ENCODE peak calls at places on chromosomes 3 and 15, in ten cellular contexts. One of them, this sample, is unnamed.
A peak's percentile ranks its signal among the peaks of the same experiment; 100 is the strongest.

GRCh38 chr3:128970741-128971048 is 23.2 kb downstream of the CFAP92 start:
- ATAC-seq in activated CD4-positive, alpha-beta T cell treated with anti-CD3 and anti-CD28 coated beads for 36 hours: peak; percentile 30
- ATAC-seq in pancreas: peak; percentile 42
- ATAC-seq in heart right ventricle: no peak
- ATAC-seq in activated naive CD8-positive, alpha-beta T cell treated with anti-CD3 and anti-CD28 coated beads, Interleukin-2, amount 50 U/mL, for 24 hours: no peak
- ATAC-seq in central memory CD8-positive, alpha-beta T cell: no peak
- ATAC-seq in T-helper 17 cell: no peak
- ATAC-seq in T-cell: no peak
- ATAC-seq in lower lobe of right lung: peak; percentile 30
- ATAC-seq in activated T-helper 17 cell treated with anti-CD3 and anti-CD28 coated beads, Interleukin-2, amount 50 U/mL, for 72 hours: peak; percentile 46
- ATAC-seq in this sample: no peak

GRCh38 chr3:184752361-184752760 is 40.5 kb upstream of the MAGEF1 start:
- ATAC-seq in activated CD4-positive, alpha-beta T cell treated with anti-CD3 and anti-CD28 coated beads for 36 hours: no peak
- ATAC-seq in pancreas: no peak
- ATAC-seq in heart right ventricle: no peak
- ATAC-seq in activated naive CD8-positive, alpha-beta T cell treated with anti-CD3 and anti-CD28 coated beads, Interleukin-2, amount 50 U/mL, for 24 hours: no peak
- ATAC-seq in central memory CD8-positive, alpha-beta T cell: no peak
- ATAC-seq in T-helper 17 cell: no peak
- ATAC-seq in T-cell: no peak
- ATAC-seq in lower lobe of right lung: no peak
- ATAC-seq in activated T-helper 17 cell treated with anti-CD3 and anti-CD28 coated beads, Interleukin-2, amount 50 U/mL, for 72 hours: no peak
- ATAC-seq in this sample: no peak

GRCh38 chr15:81293728-81294500 is 30.0 kb downstream of the STARD5 start:
- ATAC-seq in activated CD4-positive, alpha-beta T cell treated with anti-CD3 and anti-CD28 coated beads for 36 hours: peak; percentile 58
- ATAC-seq in pancreas: peak; percentile 57
- ATAC-seq in heart right ventricle: no peak
- ATAC-seq in activated naive CD8-positive, alpha-beta T cell treated with anti-CD3 and anti-CD28 coated beads, Interleukin-2, amount 50 U/mL, for 24 hours: peak; percentile 69
- ATAC-seq in central memory CD8-positive, alpha-beta T cell: peak; percentile 70
- ATAC-seq in T-helper 17 cell: peak; percentile 75
- ATAC-seq in T-cell: peak; percentile 69
- ATAC-seq in lower lobe of right lung: peak; percentile 68
- ATAC-seq in activated T-helper 17 cell treated with anti-CD3 and anti-CD28 coated beads, Interleukin-2, amount 50 U/mL, for 72 hours: peak; percentile 61
- ATAC-seq in this sample: peak; percentile 90

GRCh38 chr15:51623386-51623938 is 891 bp upstream of the DMXL2 start:
- ATAC-seq in activated CD4-positive, alpha-beta T cell treated with anti-CD3 and anti-CD28 coated beads for 36 hours: no peak
- ATAC-seq in pancreas: no peak
- ATAC-seq in heart right ventricle: no peak
- ATAC-seq in activated naive CD8-positive, alpha-beta T cell treated with anti-CD3 and anti-CD28 coated beads, Interleukin-2, amount 50 U/mL, for 24 hours: no peak
- ATAC-seq in central memory CD8-positive, alpha-beta T cell: no peak
- ATAC-seq in T-helper 17 cell: no peak
- ATAC-seq in T-cell: no peak
- ATAC-seq in lower lobe of right lung: no peak
- ATAC-seq in activated T-helper 17 cell treated with anti-CD3 and anti-CD28 coated beads, Interleukin-2, amount 50 U/mL, for 72 hours: no peak
- ATAC-seq in this sample: no peak

GRCh38 chr3:119628816-119629445 is 31.2 kb downstream of the PLA1A start:
- ATAC-seq in activated CD4-positive, alpha-beta T cell treated with anti-CD3 and anti-CD28 coated beads for 36 hours: peak; percentile 28
- ATAC-seq in pancreas: peak; percentile 3
- ATAC-seq in heart right ventricle: no peak
- ATAC-seq in activated naive CD8-positive, alpha-beta T cell treated with anti-CD3 and anti-CD28 coated beads, Interleukin-2, amount 50 U/mL, for 24 hours: peak; percentile 16
- ATAC-seq in central memory CD8-positive, alpha-beta T cell: peak; percentile 23
- ATAC-seq in T-helper 17 cell: peak; percentile 84
- ATAC-seq in T-cell: no peak
- ATAC-seq in lower lobe of right lung: peak; percentile 37
- ATAC-seq in activated T-helper 17 cell treated with anti-CD3 and anti-CD28 coated beads, Interleukin-2, amount 50 U/mL, for 72 hours: peak; percentile 43
- ATAC-seq in this sample: peak; percentile 77

GRCh38 chr3:14570864-14571263 is 30.7 kb upstream of the GRIP2 start:
- ATAC-seq in activated CD4-positive, alpha-beta T cell treated with anti-CD3 and anti-CD28 coated beads for 36 hours: no peak
- ATAC-seq in pancreas: no peak
- ATAC-seq in heart right ventricle: no peak
- ATAC-seq in activated naive CD8-positive, alpha-beta T cell treated with anti-CD3 and anti-CD28 coated beads, Interleukin-2, amount 50 U/mL, for 24 hours: no peak
- ATAC-seq in central memory CD8-positive, alpha-beta T cell: no peak
- ATAC-seq in T-helper 17 cell: no peak
- ATAC-seq in T-cell: no peak
- ATAC-seq in lower lobe of right lung: no peak
- ATAC-seq in activated T-helper 17 cell treated with anti-CD3 and anti-CD28 coated beads, Interleukin-2, amount 50 U/mL, for 72 hours: no peak
- ATAC-seq in this sample: no peak

GRCh38 chr15:62549345-62549970 is 384.4 kb upstream of the C2CD4B start:
- ATAC-seq in activated CD4-positive, alpha-beta T cell treated with anti-CD3 and anti-CD28 coated beads for 36 hours: peak; percentile 44
- ATAC-seq in pancreas: peak; percentile 66
- ATAC-seq in heart right ventricle: no peak
- ATAC-seq in activated naive CD8-positive, alpha-beta T cell treated with anti-CD3 and anti-CD28 coated beads, Interleukin-2, amount 50 U/mL, for 24 hours: no peak
- ATAC-seq in central memory CD8-positive, alpha-beta T cell: no peak
- ATAC-seq in T-helper 17 cell: no peak
- ATAC-seq in T-cell: no peak
- ATAC-seq in lower lobe of right lung: peak; percentile 49
- ATAC-seq in activated T-helper 17 cell treated with anti-CD3 and anti-CD28 coated beads, Interleukin-2, amount 50 U/mL, for 72 hours: no peak
- ATAC-seq in this sample: no peak

GRCh38 chr3:186425788-186426730 is 64.0 kb upstream of the DGKG start:
- ATAC-seq in activated CD4-positive, alpha-beta T cell treated with anti-CD3 and anti-CD28 coated beads for 36 hours: peak; percentile 36
- ATAC-seq in pancreas: peak; percentile 58
- ATAC-seq in heart right ventricle: peak; percentile 51
- ATAC-seq in activated naive CD8-positive, alpha-beta T cell treated with anti-CD3 and anti-CD28 coated beads, Interleukin-2, amount 50 U/mL, for 24 hours: no peak
- ATAC-seq in central memory CD8-positive, alpha-beta T cell: no peak
- ATAC-seq in T-helper 17 cell: no peak
- ATAC-seq in T-cell: no peak
- ATAC-seq in lower lobe of right lung: no peak
- ATAC-seq in activated T-helper 17 cell treated with anti-CD3 and anti-CD28 coated beads, Interleukin-2, amount 50 U/mL, for 72 hours: peak; percentile 40
- ATAC-seq in this sample: peak; percentile 61

GRCh38 chr3:2802429-2802828 is 307.7 kb downstream of the IL5RA start:
- ATAC-seq in activated CD4-positive, alpha-beta T cell treated with anti-CD3 and anti-CD28 coated beads for 36 hours: no peak
- ATAC-seq in pancreas: no peak
- ATAC-seq in heart right ventricle: no peak
- ATAC-seq in activated naive CD8-positive, alpha-beta T cell treated with anti-CD3 and anti-CD28 coated beads, Interleukin-2, amount 50 U/mL, for 24 hours: no peak
- ATAC-seq in central memory CD8-positive, alpha-beta T cell: no peak
- ATAC-seq in T-helper 17 cell: no peak
- ATAC-seq in T-cell: no peak
- ATAC-seq in lower lobe of right lung: no peak
- ATAC-seq in activated T-helper 17 cell treated with anti-CD3 and anti-CD28 coated beads, Interleukin-2, amount 50 U/mL, for 72 hours: no peak
- ATAC-seq in this sample: no peak

GRCh38 chr15:90062023-90062728 is 40.1 kb downstream of the IDH2 start:
- ATAC-seq in activated CD4-positive, alpha-beta T cell treated with anti-CD3 and anti-CD28 coated beads for 36 hours: peak; percentile 14
- ATAC-seq in pancreas: peak; percentile 58
- ATAC-seq in heart right ventricle: no peak
- ATAC-seq in activated naive CD8-positive, alpha-beta T cell treated with anti-CD3 and anti-CD28 coated beads, Interleukin-2, amount 50 U/mL, for 24 hours: no peak
- ATAC-seq in central memory CD8-positive, alpha-beta T cell: peak; percentile 31
- ATAC-seq in T-helper 17 cell: peak; percentile 61
- ATAC-seq in T-cell: peak; percentile 42
- ATAC-seq in lower lobe of right lung: peak; percentile 77
- ATAC-seq in activated T-helper 17 cell treated with anti-CD3 and anti-CD28 coated beads, Interleukin-2, amount 50 U/mL, for 72 hours: peak; percentile 41
- ATAC-seq in this sample: no peak

GRCh38 chr3:63967675-63968611 is 55.4 kb downstream of the PSMD6 start:
- ATAC-seq in activated CD4-positive, alpha-beta T cell treated with anti-CD3 and anti-CD28 coated beads for 36 hours: peak; percentile 50
- ATAC-seq in pancreas: peak; percentile 73
- ATAC-seq in heart right ventricle: peak; percentile 41
- ATAC-seq in activated naive CD8-positive, alpha-beta T cell treated with anti-CD3 and anti-CD28 coated beads, Interleukin-2, amount 50 U/mL, for 24 hours: peak; percentile 41
- ATAC-seq in central memory CD8-positive, alpha-beta T cell: peak; percentile 81
- ATAC-seq in T-helper 17 cell: peak; percentile 82
- ATAC-seq in T-cell: peak; percentile 82
- ATAC-seq in lower lobe of right lung: peak; percentile 59
- ATAC-seq in activated T-helper 17 cell treated with anti-CD3 and anti-CD28 coated beads, Interleukin-2, amount 50 U/mL, for 72 hours: peak; percentile 43
- ATAC-seq in this sample: peak; percentile 58

GRCh38 chr3:59995563-59995962 is 945.7 kb upstream of the CFAP20DC start:
- ATAC-seq in activated CD4-positive, alpha-beta T cell treated with anti-CD3 and anti-CD28 coated beads for 36 hours: peak; percentile 53
- ATAC-seq in pancreas: no peak
- ATAC-seq in heart right ventricle: no peak
- ATAC-seq in activated naive CD8-positive, alpha-beta T cell treated with anti-CD3 and anti-CD28 coated beads, Interleukin-2, amount 50 U/mL, for 24 hours: peak; percentile 55
- ATAC-seq in central memory CD8-positive, alpha-beta T cell: no peak
- ATAC-seq in T-helper 17 cell: no peak
- ATAC-seq in T-cell: peak; percentile 29
- ATAC-seq in lower lobe of right lung: no peak
- ATAC-seq in activated T-helper 17 cell treated with anti-CD3 and anti-CD28 coated beads, Interleukin-2, amount 50 U/mL, for 72 hours: no peak
- ATAC-seq in this sample: no peak

GRCh38 chr3:49867871-49868321 is 1.8 kb downstream of the CAMKV start:
- ATAC-seq in activated CD4-positive, alpha-beta T cell treated with anti-CD3 and anti-CD28 coated beads for 36 hours: peak; percentile 27
- ATAC-seq in pancreas: peak; percentile 72
- ATAC-seq in heart right ventricle: no peak
- ATAC-seq in activated naive CD8-positive, alpha-beta T cell treated with anti-CD3 and anti-CD28 coated beads, Interleukin-2, amount 50 U/mL, for 24 hours: no peak
- ATAC-seq in central memory CD8-positive, alpha-beta T cell: no peak
- ATAC-seq in T-helper 17 cell: peak; percentile 27
- ATAC-seq in T-cell: no peak
- ATAC-seq in lower lobe of right lung: no peak
- ATAC-seq in activated T-helper 17 cell treated with anti-CD3 and anti-CD28 coated beads, Interleukin-2, amount 50 U/mL, for 72 hours: no peak
- ATAC-seq in this sample: no peak

GRCh38 chr3:152436707-152437615 is 168.2 kb downstream of the MBNL1 start:
- ATAC-seq in activated CD4-positive, alpha-beta T cell treated with anti-CD3 and anti-CD28 coated beads for 36 hours: no peak
- ATAC-seq in pancreas: peak; percentile 38
- ATAC-seq in heart right ventricle: peak; percentile 44
- ATAC-seq in activated naive CD8-positive, alpha-beta T cell treated with anti-CD3 and anti-CD28 coated beads, Interleukin-2, amount 50 U/mL, for 24 hours: no peak
- ATAC-seq in central memory CD8-positive, alpha-beta T cell: no peak
- ATAC-seq in T-helper 17 cell: no peak
- ATAC-seq in T-cell: peak; percentile 29
- ATAC-seq in lower lobe of right lung: peak; percentile 27
- ATAC-seq in activated T-helper 17 cell treated with anti-CD3 and anti-CD28 coated beads, Interleukin-2, amount 50 U/mL, for 72 hours: no peak
- ATAC-seq in this sample: no peak

GRCh38 chr15:40097096-40097967 is 11.3 kb downstream of the BMF start:
- ATAC-seq in activated CD4-positive, alpha-beta T cell treated with anti-CD3 and anti-CD28 coated beads for 36 hours: no peak
- ATAC-seq in pancreas: no peak
- ATAC-seq in heart right ventricle: no peak
- ATAC-seq in activated naive CD8-positive, alpha-beta T cell treated with anti-CD3 and anti-CD28 coated beads, Interleukin-2, amount 50 U/mL, for 24 hours: no peak
- ATAC-seq in central memory CD8-positive, alpha-beta T cell: no peak
- ATAC-seq in T-helper 17 cell: no peak
- ATAC-seq in T-cell: no peak
- ATAC-seq in lower lobe of right lung: no peak
- ATAC-seq in activated T-helper 17 cell treated with anti-CD3 and anti-CD28 coated beads, Interleukin-2, amount 50 U/mL, for 72 hours: no peak
- ATAC-seq in this sample: no peak

GRCh38 chr3:11606865-11607440 is 36.8 kb downstream of the VGLL4 start:
- ATAC-seq in activated CD4-positive, alpha-beta T cell treated with anti-CD3 and anti-CD28 coated beads for 36 hours: no peak
- ATAC-seq in pancreas: no peak
- ATAC-seq in heart right ventricle: no peak
- ATAC-seq in activated naive CD8-positive, alpha-beta T cell treated with anti-CD3 and anti-CD28 coated beads, Interleukin-2, amount 50 U/mL, for 24 hours: no peak
- ATAC-seq in central memory CD8-positive, alpha-beta T cell: no peak
- ATAC-seq in T-helper 17 cell: no peak
- ATAC-seq in T-cell: no peak
- ATAC-seq in lower lobe of right lung: no peak
- ATAC-seq in activated T-helper 17 cell treated with anti-CD3 and anti-CD28 coated beads, Interleukin-2, amount 50 U/mL, for 72 hours: no peak
- ATAC-seq in this sample: no peak

GRCh38 chr3:8641472-8641871 is 3.1 kb downstream of the SSUH2 start:
- ATAC-seq in activated CD4-positive, alpha-beta T cell treated with anti-CD3 and anti-CD28 coated beads for 36 hours: no peak
- ATAC-seq in pancreas: no peak
- ATAC-seq in heart right ventricle: no peak
- ATAC-seq in activated naive CD8-positive, alpha-beta T cell treated with anti-CD3 and anti-CD28 coated beads, Interleukin-2, amount 50 U/mL, for 24 hours: no peak
- ATAC-seq in central memory CD8-positive, alpha-beta T cell: no peak
- ATAC-seq in T-helper 17 cell: no peak
- ATAC-seq in T-cell: no peak
- ATAC-seq in lower lobe of right lung: no peak
- ATAC-seq in activated T-helper 17 cell treated with anti-CD3 and anti-CD28 coated beads, Interleukin-2, amount 50 U/mL, for 72 hours: no peak
- ATAC-seq in this sample: no peak

GRCh38 chr15:63401078-63401477 is 19.4 kb upstream of the CA12 start:
- ATAC-seq in activated CD4-positive, alpha-beta T cell treated with anti-CD3 and anti-CD28 coated beads for 36 hours: peak; percentile 86
- ATAC-seq in pancreas: no peak
- ATAC-seq in heart right ventricle: no peak
- ATAC-seq in activated naive CD8-positive, alpha-beta T cell treated with anti-CD3 and anti-CD28 coated beads, Interleukin-2, amount 50 U/mL, for 24 hours: peak; percentile 97
- ATAC-seq in central memory CD8-positive, alpha-beta T cell: no peak
- ATAC-seq in T-helper 17 cell: no peak
- ATAC-seq in T-cell: no peak
- ATAC-seq in lower lobe of right lung: no peak
- ATAC-seq in activated T-helper 17 cell treated with anti-CD3 and anti-CD28 coated beads, Interleukin-2, amount 50 U/mL, for 72 hours: peak; percentile 91
- ATAC-seq in this sample: no peak

GRCh38 chr3:160226026-160226739 is 961 bp downstream of the C3orf80 start:
- ATAC-seq in activated CD4-positive, alpha-beta T cell treated with anti-CD3 and anti-CD28 coated beads for 36 hours: peak; percentile 4
- ATAC-seq in pancreas: peak; percentile 60
- ATAC-seq in heart right ventricle: peak; percentile 59
- ATAC-seq in activated naive CD8-positive, alpha-beta T cell treated with anti-CD3 and anti-CD28 coated beads, Interleukin-2, amount 50 U/mL, for 24 hours: no peak
- ATAC-seq in central memory CD8-positive, alpha-beta T cell: peak; percentile 4
- ATAC-seq in T-helper 17 cell: peak; percentile 8
- ATAC-seq in T-cell: peak; percentile 22
- ATAC-seq in lower lobe of right lung: peak; percentile 62
- ATAC-seq in activated T-helper 17 cell treated with anti-CD3 and anti-CD28 coated beads, Interleukin-2, amount 50 U/mL, for 72 hours: peak; percentile 3
- ATAC-seq in this sample: peak; percentile 22

GRCh38 chr3:56825579-56826438 is 24.1 kb upstream of the ARHGEF3 start:
- ATAC-seq in activated CD4-positive, alpha-beta T cell treated with anti-CD3 and anti-CD28 coated beads for 36 hours: no peak
- ATAC-seq in pancreas: no peak
- ATAC-seq in heart right ventricle: no peak
- ATAC-seq in activated naive CD8-positive, alpha-beta T cell treated with anti-CD3 and anti-CD28 coated beads, Interleukin-2, amount 50 U/mL, for 24 hours: no peak
- ATAC-seq in central memory CD8-positive, alpha-beta T cell: no peak
- ATAC-seq in T-helper 17 cell: no peak
- ATAC-seq in T-cell: no peak
- ATAC-seq in lower lobe of right lung: no peak
- ATAC-seq in activated T-helper 17 cell treated with anti-CD3 and anti-CD28 coated beads, Interleukin-2, amount 50 U/mL, for 72 hours: peak; percentile 36
- ATAC-seq in this sample: no peak

GRCh38 chr15:40146037-40146436 is 14.8 kb upstream of the BUB1B start:
- ATAC-seq in activated CD4-positive, alpha-beta T cell treated with anti-CD3 and anti-CD28 coated beads for 36 hours: peak; percentile 39
- ATAC-seq in pancreas: no peak
- ATAC-seq in heart right ventricle: no peak
- ATAC-seq in activated naive CD8-positive, alpha-beta T cell treated with anti-CD3 and anti-CD28 coated beads, Interleukin-2, amount 50 U/mL, for 24 hours: peak; percentile 24
- ATAC-seq in central memory CD8-positive, alpha-beta T cell: no peak
- ATAC-seq in T-helper 17 cell: no peak
- ATAC-seq in T-cell: no peak
- ATAC-seq in lower lobe of right lung: no peak
- ATAC-seq in activated T-helper 17 cell treated with anti-CD3 and anti-CD28 coated beads, Interleukin-2, amount 50 U/mL, for 72 hours: peak; percentile 24
- ATAC-seq in this sample: no peak

GRCh38 chr3:155889212-155889611 is 18.8 kb downstream of the GMPS start:
- ATAC-seq in activated CD4-positive, alpha-beta T cell treated with anti-CD3 and anti-CD28 coated beads for 36 hours: no peak
- ATAC-seq in pancreas: no peak
- ATAC-seq in heart right ventricle: no peak
- ATAC-seq in activated naive CD8-positive, alpha-beta T cell treated with anti-CD3 and anti-CD28 coated beads, Interleukin-2, amount 50 U/mL, for 24 hours: no peak
- ATAC-seq in central memory CD8-positive, alpha-beta T cell: no peak
- ATAC-seq in T-helper 17 cell: no peak
- ATAC-seq in T-cell: no peak
- ATAC-seq in lower lobe of right lung: no peak
- ATAC-seq in activated T-helper 17 cell treated with anti-CD3 and anti-CD28 coated beads, Interleukin-2, amount 50 U/mL, for 72 hours: no peak
- ATAC-seq in this sample: no peak

GRCh38 chr3:12822725-12823373 is 18.5 kb downstream of the RPL32 start:
- ATAC-seq in activated CD4-positive, alpha-beta T cell treated with anti-CD3 and anti-CD28 coated beads for 36 hours: no peak
- ATAC-seq in pancreas: peak; percentile 74
- ATAC-seq in heart right ventricle: no peak
- ATAC-seq in activated naive CD8-positive, alpha-beta T cell treated with anti-CD3 and anti-CD28 coated beads, Interleukin-2, amount 50 U/mL, for 24 hours: no peak
- ATAC-seq in central memory CD8-positive, alpha-beta T cell: no peak
- ATAC-seq in T-helper 17 cell: no peak
- ATAC-seq in T-cell: no peak
- ATAC-seq in lower lobe of right lung: no peak
- ATAC-seq in activated T-helper 17 cell treated with anti-CD3 and anti-CD28 coated beads, Interleukin-2, amount 50 U/mL, for 72 hours: no peak
- ATAC-seq in this sample: no peak

GRCh38 chr15:91706366-91707032 is 147.0 kb upstream of the SLCO3A1 start:
- ATAC-seq in activated CD4-positive, alpha-beta T cell treated with anti-CD3 and anti-CD28 coated beads for 36 hours: peak; percentile 99
- ATAC-seq in pancreas: peak; percentile 87
- ATAC-seq in heart right ventricle: peak; percentile 78
- ATAC-seq in activated naive CD8-positive, alpha-beta T cell treated with anti-CD3 and anti-CD28 coated beads, Interleukin-2, amount 50 U/mL, for 24 hours: peak; percentile 100
- ATAC-seq in central memory CD8-positive, alpha-beta T cell: peak; percentile 100
- ATAC-seq in T-helper 17 cell: peak; percentile 98
- ATAC-seq in T-cell: peak; percentile 92
- ATAC-seq in lower lobe of right lung: peak; percentile 87
- ATAC-seq in activated T-helper 17 cell treated with anti-CD3 and anti-CD28 coated beads, Interleukin-2, amount 50 U/mL, for 72 hours: peak; percentile 92
- ATAC-seq in this sample: no peak

GRCh38 chr3:14406336-14406735 is 3.9 kb downstream of the SLC6A6 start:
- ATAC-seq in activated CD4-positive, alpha-beta T cell treated with anti-CD3 and anti-CD28 coated beads for 36 hours: no peak
- ATAC-seq in pancreas: no peak
- ATAC-seq in heart right ventricle: no peak
- ATAC-seq in activated naive CD8-positive, alpha-beta T cell treated with anti-CD3 and anti-CD28 coated beads, Interleukin-2, amount 50 U/mL, for 24 hours: no peak
- ATAC-seq in central memory CD8-positive, alpha-beta T cell: no peak
- ATAC-seq in T-helper 17 cell: no peak
- ATAC-seq in T-cell: no peak
- ATAC-seq in lower lobe of right lung: no peak
- ATAC-seq in activated T-helper 17 cell treated with anti-CD3 and anti-CD28 coated beads, Interleukin-2, amount 50 U/mL, for 72 hours: no peak
- ATAC-seq in this sample: no peak

GRCh38 chr3:155766206-155766605 is 21.3 kb upstream of the PLCH1 start:
- ATAC-seq in activated CD4-positive, alpha-beta T cell treated with anti-CD3 and anti-CD28 coated beads for 36 hours: peak; percentile 87
- ATAC-seq in pancreas: no peak
- ATAC-seq in heart right ventricle: no peak
- ATAC-seq in activated naive CD8-positive, alpha-beta T cell treated with anti-CD3 and anti-CD28 coated beads, Interleukin-2, amount 50 U/mL, for 24 hours: no peak
- ATAC-seq in central memory CD8-positive, alpha-beta T cell: no peak
- ATAC-seq in T-helper 17 cell: no peak
- ATAC-seq in T-cell: no peak
- ATAC-seq in lower lobe of right lung: no peak
- ATAC-seq in activated T-helper 17 cell treated with anti-CD3 and anti-CD28 coated beads, Interleukin-2, amount 50 U/mL, for 72 hours: peak; percentile 74
- ATAC-seq in this sample: no peak

GRCh38 chr3:178536271-178537079 is at the start of gene KCNMB2:
- ATAC-seq in activated CD4-positive, alpha-beta T cell treated with anti-CD3 and anti-CD28 coated beads for 36 hours: no peak
- ATAC-seq in pancreas: peak; percentile 63
- ATAC-seq in heart right ventricle: peak; percentile 62
- ATAC-seq in activated naive CD8-positive, alpha-beta T cell treated with anti-CD3 and anti-CD28 coated beads, Interleukin-2, amount 50 U/mL, for 24 hours: no peak
- ATAC-seq in central memory CD8-positive, alpha-beta T cell: no peak
- ATAC-seq in T-helper 17 cell: no peak
- ATAC-seq in T-cell: no peak
- ATAC-seq in lower lobe of right lung: no peak
- ATAC-seq in activated T-helper 17 cell treated with anti-CD3 and anti-CD28 coated beads, Interleukin-2, amount 50 U/mL, for 72 hours: no peak
- ATAC-seq in this sample: no peak

This sample was measured in stimulated activated memory B cell treated with anti-CD40 and anti-IgM and Interleukin-4, amounts not matched to agents 10 μg/mL and 1 μg/mL and 100 μg/mL, for 72 hours.